ENCODE peak calls at places on chromosomes 4 and X, in five cellular contexts. One of them, this sample, is unnamed.

GRCh38 chr4:11051181-11051580 is 366.6 kb upstream of the CLNK start:
- DNase-seq in psoas muscle: no peak
- DNase-seq in AG10803: no peak
- DNase-seq in RWPE1: no peak
- DNase-seq in Calu3: no peak
- DNase-seq in this sample: no peak

GRCh38 chr4:54575919-54576318 is 81.8 kb upstream of the KIT start:
- DNase-seq in psoas muscle: no peak
- DNase-seq in AG10803: no peak
- DNase-seq in RWPE1: no peak
- DNase-seq in Calu3: no peak
- DNase-seq in this sample: no peak

GRCh38 chr4:177554966-177555574 is 112.8 kb upstream of the AGA start:
- DNase-seq in psoas muscle: no peak
- DNase-seq in AG10803: peak; percentile 24
- DNase-seq in RWPE1: peak; percentile 24
- DNase-seq in Calu3: peak; percentile 35
- DNase-seq in this sample: no peak

GRCh38 chrX:77434949-77435348 is 12.2 kb upstream of the FGF16 start:
- DNase-seq in psoas muscle: no peak
- DNase-seq in AG10803: no peak
- DNase-seq in RWPE1: no peak
- DNase-seq in Calu3: no peak
- DNase-seq in this sample: no peak

GRCh38 chr4:29711226-29711625 is 1008.9 kb upstream of the PCDH7 start:
- DNase-seq in psoas muscle: no peak
- DNase-seq in AG10803: no peak
- DNase-seq in RWPE1: no peak
- DNase-seq in Calu3: no peak
- DNase-seq in this sample: no peak

GRCh38 chr4:182065255-182065654 is 177.9 kb upstream of the TENM3 start:
- DNase-seq in psoas muscle: no peak
- DNase-seq in AG10803: no peak
- DNase-seq in RWPE1: no peak
- DNase-seq in Calu3: no peak
- DNase-seq in this sample: no peak

GRCh38 chrX:12955882-12956703 is 18.8 kb upstream of the TMSB4X start:
- DNase-seq in psoas muscle: peak; percentile 49
- DNase-seq in AG10803: peak; percentile 82
- DNase-seq in RWPE1: peak; percentile 32
- DNase-seq in Calu3: peak; percentile 76
- DNase-seq in this sample: no peak

GRCh38 chr4:150090836-150091235 is 12.6 kb downstream of the DCLK2 start:
- DNase-seq in psoas muscle: no peak
- DNase-seq in AG10803: peak; percentile 73
- DNase-seq in RWPE1: no peak
- DNase-seq in Calu3: no peak
- DNase-seq in this sample: no peak

GRCh38 chrX:35919536-35920309 is at the start of gene CFAP47:
- DNase-seq in psoas muscle: no peak
- DNase-seq in AG10803: no peak
- DNase-seq in RWPE1: no peak
- DNase-seq in Calu3: peak; percentile 54
- DNase-seq in this sample: no peak

This sample was measured in ovary.